ENCODE peak calls at places on chromosomes 4 and X, in four cellular contexts. U is D341Med, V is NCI-H748 treated with DMSO at 0.1 percent for 48 hours, D is AG04449. M is an unnamed sample.

GRCh38 chr4:82491251-82491960 is 61.0 kb downstream of the ENOPH1 start:
- DNase-seq in U (no peak), V (peak; percentile 66), D (no peak), M (peak; percentile 46)

GRCh38 chr4:183348706-183349659 is 26.8 kb upstream of the CLDN24 start:
- DNase-seq in U (no peak), V (no peak), D (peak; percentile 93), M (no peak)

GRCh38 chr4:171101845-171102244 is 711.4 kb upstream of the GALNTL6 start:
- DNase-seq in U (no peak), V (no peak), D (no peak), M (no peak)

GRCh38 chr4:173827707-173828106 is 297.7 kb upstream of the HAND2 start:
- DNase-seq in U (no peak), V (no peak), D (no peak), M (no peak)

GRCh38 chrX:40058719-40059118 is 39.0 kb downstream of the BCOR start:
- DNase-seq in U (no peak), V (peak; percentile 89), D (no peak), M (peak; percentile 88)

GRCh38 chrX:151970661-151971060 is 3.8 kb downstream of the GABRE start:
- DNase-seq in U (no peak), V (no peak), D (peak; percentile 53), M (no peak)

GRCh38 chrX:131812847-131813825 is 210.0 kb upstream of the STK26 start:
- DNase-seq in U (no peak), V (no peak), D (no peak), M (no peak)

GRCh38 chr4:17128268-17128667 is 229.8 kb upstream of the LDB2 start:
- DNase-seq in U (no peak), V (no peak), D (no peak), M (no peak)

GRCh38 chr4:107453987-107454386 is 266.0 kb downstream of the PAPSS1 start:
- DNase-seq in U (no peak), V (no peak), D (no peak), M (no peak)

GRCh38 chr4:61211781-61212180 is 11.7 kb downstream of the ADGRL3 start:
- DNase-seq in U (no peak), V (no peak), D (no peak), M (no peak)

GRCh38 chr4:41281038-41281634 is 24.4 kb downstream of the UCHL1 start:
- DNase-seq in U (peak; percentile 77), V (peak; percentile 68), D (peak; percentile 42), M (peak; percentile 81)

GRCh38 chrX:4550018-4550417 is 836.6 kb upstream of the PRKX start:
- DNase-seq in U (peak; percentile 30), V (peak; percentile 5), D (no peak), M (no peak)

GRCh38 chr4:5967783-5968182 is 50.4 kb downstream of the C4orf50 start:
- DNase-seq in U (no peak), V (no peak), D (no peak), M (no peak)

GRCh38 chr4:61425315-61425714 is 225.2 kb downstream of the ADGRL3 start:
- DNase-seq in U (no peak), V (no peak), D (no peak), M (no peak)